ENCODE peak calls at places on chromosome 3, in seven cellular contexts. Y is midbrain, J is M059J, E is H7, P is HCT116, H is activated T-helper 1 cell treated with Interleukin-2 at 50 U/mL for 16 hours, X is heart left ventricle. I is an unnamed sample.

GRCh38 chr3:107928084-107928445 is 162.8 kb downstream of the CD47 start:
- DNase-seq in J (peak; percentile 62), P (no peak), E (no peak), H (no peak), X (no peak), Y (peak; percentile 65), I (no peak)

GRCh38 chr3:185629554-185630181 is 43.6 kb downstream of the SENP2 start:
- DNase-seq in X (no peak), J (no peak), Y (no peak), E (no peak), H (no peak), P (no peak), I (no peak)

GRCh38 chr3:47542614-47543173 is 29.2 kb upstream of the ELP6 start:
- DNase-seq in E (peak; percentile 32), P (no peak), X (no peak), J (no peak), H (no peak), Y (peak; percentile 71), I (no peak)

GRCh38 chr3:87287025-87287424 is 10.6 kb upstream of the POU1F1 start:
- DNase-seq in H (no peak), X (no peak), J (peak; percentile 41), Y (no peak), E (no peak), P (no peak), I (no peak)

GRCh38 chr3:48952510-48953118 is 34.0 kb downstream of the ARIH2 start:
- DNase-seq in X (no peak), E (peak; percentile 81), J (peak; percentile 4), P (peak; percentile 41), Y (peak; percentile 6), H (peak; percentile 18), I (no peak)

GRCh38 chr3:170414202-170414663 is 4.4 kb upstream of the CLDN11 start:
- DNase-seq in H (no peak), E (peak; percentile 63), X (no peak), J (peak; percentile 89), Y (peak; percentile 82), P (peak; percentile 45), I (peak; percentile 56)

GRCh38 chr3:37145607-37146006 is 28.8 kb downstream of the LRRFIP2 start:
- DNase-seq in X (no peak), H (no peak), Y (no peak), P (no peak), J (no peak), E (no peak), I (no peak)

GRCh38 chr3:40387001-40387894 is at the start of gene ENTPD3:
- DNase-seq in E (peak; percentile 88), X (no peak), P (no peak), H (peak; percentile 3), Y (peak; percentile 6), J (no peak), I (no peak)

GRCh38 chr3:39138804-39139415 is 14.5 kb downstream of the CSRNP1 start:
- DNase-seq in P (no peak), E (peak; percentile 31), Y (peak; percentile 71), J (no peak), X (peak; percentile 83), H (no peak), I (no peak)

GRCh38 chr3:160060409-160061027 is 71.9 kb downstream of the IL12A start:
- DNase-seq in P (no peak), Y (no peak), X (no peak), H (no peak), J (no peak), E (no peak), I (no peak)

GRCh38 chr3:171223396-171223795 is 196.9 kb upstream of the SLC2A2 start:
- DNase-seq in Y (no peak), P (no peak), X (no peak), E (no peak), J (no peak), H (no peak), I (no peak)

GRCh38 chr3:16884084-16884747 is 539 bp upstream of the PLCL2 start:
- DNase-seq in H (peak; percentile 52), P (no peak), E (peak; percentile 98), Y (no peak), J (no peak), X (peak; percentile 80), I (no peak)

GRCh38 chr3:185199671-185200070 is 46.8 kb upstream of the C3orf70 start:
- DNase-seq in E (no peak), X (no peak), Y (no peak), P (no peak), H (no peak), J (no peak), I (no peak)

GRCh38 chr3:134754768-134755559 is 40.1 kb upstream of the EPHB1 start:
- DNase-seq in H (no peak), Y (no peak), J (peak; percentile 46), P (peak; percentile 10), E (peak; percentile 79), X (peak; percentile 57), I (peak; percentile 5)

GRCh38 chr3:17013050-17013449 is 128.3 kb downstream of the PLCL2 start:
- DNase-seq in X (no peak), H (no peak), Y (no peak), J (peak; percentile 26), P (no peak), E (no peak), I (no peak)

GRCh38 chr3:67819447-67819846 is 165.0 kb upstream of the SUCLG2 start:
- DNase-seq in Y (peak; percentile 8), X (no peak), H (no peak), P (no peak), J (no peak), E (peak; percentile 40), I (no peak)

GRCh38 chr3:121942116-121942786 is 48.0 kb downstream of the SLC15A2 start:
- DNase-seq in X (no peak), Y (no peak), H (no peak), P (no peak), E (no peak), J (peak; percentile 1), I (no peak)

GRCh38 chr3:125356140-125357026 is 18.7 kb downstream of the ZNF148 start:
- DNase-seq in E (no peak), J (no peak), H (no peak), X (no peak), P (no peak), Y (peak; percentile 22), I (no peak)

GRCh38 chr3:172568713-172569112 is 45.5 kb upstream of the TNFSF10 start:
- DNase-seq in J (no peak), X (no peak), H (no peak), Y (no peak), E (no peak), P (no peak), I (no peak)

GRCh38 chr3:117587416-117587815 is 877.8 kb downstream of the TUSC7 start:
- DNase-seq in X (no peak), E (no peak), H (no peak), Y (no peak), J (no peak), P (no peak), I (no peak)

GRCh38 chr3:98890181-98890882 is 11.2 kb downstream of the DCBLD2 start:
- DNase-seq in X (no peak), Y (no peak), H (no peak), J (no peak), E (no peak), P (no peak), I (no peak)

GRCh38 chr3:120907659-120908029 is 361 bp upstream of the STXBP5L start:
- DNase-seq in Y (no peak), J (no peak), H (no peak), E (no peak), P (no peak), X (no peak), I (no peak)

GRCh38 chr3:25273582-25274171 is 154.4 kb upstream of the RARB start:
- DNase-seq in P (no peak), J (no peak), E (no peak), X (no peak), H (no peak), Y (no peak), I (no peak)

GRCh38 chr3:77134801-77135200 is 94.9 kb downstream of the ROBO2 start:
- DNase-seq in E (no peak), H (no peak), J (no peak), Y (no peak), P (no peak), X (no peak), I (no peak)

GRCh38 chr3:197518794-197519451 is 36.8 kb downstream of the BDH1 start:
- DNase-seq in P (no peak), H (no peak), E (no peak), X (no peak), Y (no peak), J (no peak), I (no peak)

GRCh38 chr3:112327371-112327951 is 5.5 kb upstream of the CD200 start:
- DNase-seq in H (no peak), X (no peak), Y (peak; percentile 73), J (peak; percentile 72), E (peak; percentile 36), P (peak; percentile 55), I (peak; percentile 33)